ENCODE peak calls at places on chromosome 21, in seven cellular contexts. C is psoas muscle, V is HCT116, I is mammary epithelial cell, B is brain microvascular endothelial cell, L is sigmoid colon, U is heart right ventricle. A is an unnamed sample.

GRCh38 chr21:28804089-28804670 is 188.5 kb downstream of the LTN1 start:
- DNase-seq in C (no peak), V (no peak), I (no peak), B (no peak), L (no peak), U (no peak), A (no peak)

GRCh38 chr21:18298228-18298627 is 53.6 kb downstream of the CHODL start:
- DNase-seq in C (no peak), V (no peak), I (no peak), B (no peak), L (no peak), U (no peak), A (no peak)

GRCh38 chr21:41451753-41452676 is 26.0 kb downstream of the MX1 start:
- DNase-seq in C (no peak), V (no peak), I (no peak), B (no peak), L (no peak), U (no peak), A (peak; percentile 43)

GRCh38 chr21:34881421-34881820 is 167.7 kb downstream of the RUNX1 start:
- DNase-seq in C (no peak), V (no peak), I (no peak), B (peak; percentile 77), L (no peak), U (no peak), A (no peak)

GRCh38 chr21:34536820-34537219 is 24.8 kb upstream of the KCNE1 start:
- DNase-seq in C (no peak), V (no peak), I (no peak), B (no peak), L (no peak), U (no peak), A (no peak)

GRCh38 chr21:29788752-29789151 is 151.0 kb downstream of the GRIK1 start:
- DNase-seq in C (no peak), V (no peak), I (no peak), B (no peak), L (no peak), U (no peak), A (no peak)

GRCh38 chr21:36976882-36977651 is 10.6 kb upstream of the HLCS start:
- DNase-seq in C (no peak), V (peak; percentile 74), I (peak; percentile 54), B (peak; percentile 72), L (no peak), U (peak; percentile 35), A (no peak)

GRCh38 chr21:46096997-46097825 is 701 bp upstream of the COL6A2 start:
- DNase-seq in C (peak; percentile 17), V (no peak), I (no peak), B (no peak), L (peak; percentile 76), U (peak; percentile 11), A (peak; percentile 6)

GRCh38 chr21:29264721-29265120 is 34.0 kb upstream of the BACH1 start:
- DNase-seq in C (no peak), V (no peak), I (no peak), B (no peak), L (no peak), U (no peak), A (no peak)

GRCh38 chr21:30194701-30195299 is 21.1 kb downstream of the CLDN8 start:
- DNase-seq in C (no peak), V (no peak), I (peak; percentile 52), B (peak; percentile 37), L (no peak), U (no peak), A (no peak)

GRCh38 chr21:38249879-38250278 is 6.9 kb upstream of the KCNJ15 start:
- DNase-seq in C (no peak), V (no peak), I (no peak), B (no peak), L (no peak), U (no peak), A (no peak)

GRCh38 chr21:24424786-24425185 is 1182.5 kb downstream of the MRPL39 start:
- DNase-seq in C (no peak), V (no peak), I (no peak), B (no peak), L (no peak), U (no peak), A (no peak)

GRCh38 chr21:20997633-20998455 is at the start of gene NCAM2:
- DNase-seq in C (peak; percentile 72), V (no peak), I (peak; percentile 9), B (peak; percentile 10), L (peak; percentile 86), U (peak; percentile 51), A (peak; percentile 73)

GRCh38 chr21:42798106-42798505 is 81.2 kb downstream of the WDR4 start:
- DNase-seq in C (no peak), V (no peak), I (no peak), B (no peak), L (no peak), U (no peak), A (no peak)

GRCh38 chr21:36550761-36551160 is 70.8 kb upstream of the CLDN14 start:
- DNase-seq in C (no peak), V (no peak), I (no peak), B (no peak), L (no peak), U (no peak), A (no peak)

GRCh38 chr21:41895643-41896493 is 16.7 kb upstream of the PRDM15 start:
- DNase-seq in C (no peak), V (no peak), I (no peak), B (peak; percentile 10), L (peak; percentile 52), U (no peak), A (no peak)

GRCh38 chr21:23612210-23612609 is 1995.1 kb downstream of the MRPL39 start:
- DNase-seq in C (no peak), V (no peak), I (no peak), B (no peak), L (no peak), U (no peak), A (no peak)

GRCh38 chr21:37642493-37642892 is 273.8 kb downstream of the KCNJ6 start:
- DNase-seq in C (no peak), V (peak; percentile 24), I (peak; percentile 36), B (no peak), L (no peak), U (no peak), A (no peak)

GRCh38 chr21:20519076-20519475 is 479.1 kb upstream of the NCAM2 start:
- DNase-seq in C (no peak), V (no peak), I (no peak), B (no peak), L (no peak), U (no peak), A (no peak)

GRCh38 chr21:34869541-34869940 is 179.6 kb downstream of the RUNX1 start:
- DNase-seq in C (no peak), V (no peak), I (no peak), B (no peak), L (no peak), U (no peak), A (no peak)

GRCh38 chr21:36255650-36256047 is 64.3 kb upstream of the MORC3 start:
- DNase-seq in C (no peak), V (no peak), I (no peak), B (no peak), L (no peak), U (no peak), A (no peak)

DNA sequence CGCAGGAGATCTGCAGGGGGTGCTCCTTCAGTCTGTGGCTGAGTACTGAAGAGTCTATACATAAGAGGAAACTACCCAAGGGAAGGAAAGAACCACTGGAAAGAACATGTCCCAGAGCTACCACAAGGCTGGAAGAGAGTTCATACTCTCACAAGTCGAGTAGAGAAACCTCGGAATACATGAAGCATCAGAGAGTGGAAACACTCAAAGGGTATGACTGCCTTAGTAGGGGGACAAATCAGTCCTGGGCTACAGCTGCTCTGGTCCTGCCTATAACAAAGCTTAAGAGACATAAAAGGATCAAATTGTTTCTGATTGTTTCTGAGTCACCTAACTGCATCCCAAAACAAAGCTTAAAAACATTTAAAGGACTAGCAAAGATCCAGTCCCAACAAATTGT is 27.4 kb downstream of the TMEM50B start:
- DNase-seq in C (no peak), V (no peak), I (no peak), B (no peak), L (no peak), U (no peak), A (no peak)
- H3K27ac ChIP-seq in C (no peak overlapping the region), V (no peak overlapping the region), I (no peak overlapping the region), B (no peak overlapping the region), L (no peak overlapping the region), U (no peak overlapping the region), A (no peak overlapping the region)

DNA sequence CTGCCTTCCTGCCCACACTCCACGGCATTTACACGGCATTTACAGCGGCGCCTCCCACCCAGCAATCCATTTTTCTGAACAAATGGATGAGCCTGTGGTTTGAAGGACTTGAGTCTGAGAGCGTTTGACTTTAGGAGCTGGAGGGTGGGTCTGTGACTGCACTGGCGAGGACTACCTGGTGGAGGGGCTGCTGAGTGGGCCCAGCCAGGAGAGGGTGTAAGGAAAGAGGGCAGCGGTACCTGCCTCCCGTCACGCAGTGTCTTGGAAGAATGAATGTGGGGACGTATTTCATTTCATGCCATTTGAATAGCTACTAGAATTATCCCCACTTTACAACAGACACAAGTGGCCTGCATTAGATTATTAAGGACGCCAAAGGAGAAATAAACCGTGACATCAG is 62.9 kb downstream of the B3GALT5 start:
- DNase-seq in C (no peak), V (no peak), I (no peak), B (no peak), L (no peak), U (no peak), A (no peak)
- TF ChIP-seq CTCF in C (no peak), V (no peak), I (no peak), B (no peak), L (no peak), U (no peak), A (no peak)

GRCh38 chr21:26842976-26843911 is 2.0 kb downstream of the ADAMTS1 start:
- DNase-seq in C (peak; percentile 94), V (no peak), I (peak; percentile 91), B (peak; percentile 96), L (peak; percentile 97), U (peak; percentile 95), A (peak; percentile 97)

GRCh38 chr21:26840206-26840605 is 5.0 kb downstream of the ADAMTS1 start:
- DNase-seq in C (no peak), V (no peak), I (no peak), B (no peak), L (no peak), U (peak; percentile 13), A (no peak)

GRCh38 chr21:26843912-26844257 is 1.3 kb downstream of the ADAMTS1 start:
- DNase-seq in C (no peak), V (no peak), I (peak; percentile 45), B (peak; percentile 60), L (no peak), U (peak; percentile 10), A (no peak)

GRCh38 chr21:26842300-26842699 is 2.9 kb downstream of the ADAMTS1 start:
- DNase-seq in C (no peak), V (no peak), I (peak; percentile 22), B (peak; percentile 25), L (no peak), U (peak; percentile 12), A (no peak)

GRCh38 chr21:26840912-26841311 is 4.3 kb downstream of the ADAMTS1 start:
- DNase-seq in C (peak; percentile 72), V (no peak), I (peak; percentile 93), B (peak; percentile 38), L (peak; percentile 84), U (peak; percentile 71), A (no peak)
- H3K4me3 ChIP-seq in C (peak overlapping the region; percentile 90), V (no peak overlapping the region), I (no peak overlapping the region), B (no peak overlapping the region), L (peak overlapping the region; percentile 81), U (peak overlapping the region; percentile 93), A (peak overlapping the region; percentile 85)

DNA sequence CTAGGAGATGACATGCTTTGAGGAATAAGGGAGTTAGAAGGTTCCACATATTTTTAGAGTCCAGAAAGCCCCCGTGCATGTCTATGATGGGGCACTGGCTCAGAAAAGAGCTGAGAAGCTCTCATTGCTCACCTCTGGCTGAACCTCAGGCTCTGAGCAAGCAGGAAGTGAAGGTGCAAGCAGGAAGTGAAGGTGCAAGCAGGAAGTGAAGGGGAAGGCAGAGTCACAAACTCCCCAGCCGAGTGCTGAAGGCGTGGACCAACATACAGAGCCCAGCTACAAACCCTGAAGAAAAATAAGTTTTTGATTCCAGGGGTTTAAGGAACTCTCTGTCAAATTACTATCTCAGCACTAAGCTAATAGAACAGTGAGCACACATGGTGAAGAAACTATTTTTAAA is 7.0 kb downstream of the KRTAP10-8 start:
- DNase-seq in C (no peak), V (no peak), I (no peak), B (no peak), L (no peak), U (no peak), A (no peak)
- H3K27ac ChIP-seq in C (no peak overlapping the region), V (no peak overlapping the region), I (no peak overlapping the region), B (no peak overlapping the region), L (no peak overlapping the region), U (no peak overlapping the region), A (no peak overlapping the region)